ENCODE peak calls at places on chromosomes 6 and 20, in seven cellular contexts. G is HCT116, W is sigmoid colon, Z is breast epithelium, D is tibial nerve, B is ovary, Y is adrenal gland. K is an unnamed sample.

GRCh38 chr6:130362128-130362527 is 3.7 kb upstream of the TMEM200A start:
- DNase-seq in G (no peak), W (no peak), Z (no peak), D (no peak), B (no peak), Y (no peak), K (no peak)

GRCh38 chr6:105593805-105594231 is 190.9 kb upstream of the PREP start:
- DNase-seq in G (no peak), W (no peak), Z (no peak), D (no peak), B (no peak), Y (no peak), K (no peak)

GRCh38 chr6:7004581-7005297 is 103.0 kb upstream of the RREB1 start:
- DNase-seq in G (no peak), W (no peak), Z (no peak), D (no peak), B (no peak), Y (no peak), K (no peak)

GRCh38 chr6:142568857-142569597 is 267.2 kb downstream of the ADGRG6 start:
- DNase-seq in G (no peak), W (no peak), Z (no peak), D (no peak), B (no peak), Y (no peak), K (no peak)

GRCh38 chr20:57030611-57031600 is 235.5 kb downstream of the BMP7 start:
- DNase-seq in G (no peak), W (no peak), Z (no peak), D (no peak), B (no peak), Y (no peak), K (no peak)

GRCh38 chr6:155517282-155517681 is 61.6 kb upstream of the NOX3 start:
- DNase-seq in G (no peak), W (no peak), Z (no peak), D (no peak), B (no peak), Y (no peak), K (no peak)

GRCh38 chr6:69729870-69730449 is 66.8 kb downstream of the LMBRD1 start:
- DNase-seq in G (no peak), W (no peak), Z (no peak), D (no peak), B (no peak), Y (no peak), K (no peak)

GRCh38 chr6:39208233-39208720 is 21.0 kb downstream of the KCNK5 start:
- DNase-seq in G (no peak), W (no peak), Z (no peak), D (no peak), B (no peak), Y (no peak), K (no peak)

GRCh38 chr6:30260036-30260504 is 46.9 kb upstream of the TRIM26 start:
- DNase-seq in G (no peak), W (no peak), Z (peak; percentile 52), D (no peak), B (no peak), Y (no peak), K (no peak)

GRCh38 chr6:35343092-35343834 is 905 bp downstream of the PPARD start:
- DNase-seq in G (no peak), W (peak; percentile 81), Z (no peak), D (no peak), B (peak; percentile 53), Y (peak; percentile 59), K (peak; percentile 61)

GRCh38 chr6:35341557-35341956 is 801 bp upstream of the PPARD start:
- DNase-seq in G (peak; percentile 63), W (no peak), Z (no peak), D (no peak), B (no peak), Y (no peak), K (no peak)

GRCh38 chr6:35343835-35344550 is 1.6 kb downstream of the PPARD start:
- DNase-seq in G (no peak), W (peak; percentile 28), Z (no peak), D (no peak), B (no peak), Y (no peak), K (no peak)

DNA sequence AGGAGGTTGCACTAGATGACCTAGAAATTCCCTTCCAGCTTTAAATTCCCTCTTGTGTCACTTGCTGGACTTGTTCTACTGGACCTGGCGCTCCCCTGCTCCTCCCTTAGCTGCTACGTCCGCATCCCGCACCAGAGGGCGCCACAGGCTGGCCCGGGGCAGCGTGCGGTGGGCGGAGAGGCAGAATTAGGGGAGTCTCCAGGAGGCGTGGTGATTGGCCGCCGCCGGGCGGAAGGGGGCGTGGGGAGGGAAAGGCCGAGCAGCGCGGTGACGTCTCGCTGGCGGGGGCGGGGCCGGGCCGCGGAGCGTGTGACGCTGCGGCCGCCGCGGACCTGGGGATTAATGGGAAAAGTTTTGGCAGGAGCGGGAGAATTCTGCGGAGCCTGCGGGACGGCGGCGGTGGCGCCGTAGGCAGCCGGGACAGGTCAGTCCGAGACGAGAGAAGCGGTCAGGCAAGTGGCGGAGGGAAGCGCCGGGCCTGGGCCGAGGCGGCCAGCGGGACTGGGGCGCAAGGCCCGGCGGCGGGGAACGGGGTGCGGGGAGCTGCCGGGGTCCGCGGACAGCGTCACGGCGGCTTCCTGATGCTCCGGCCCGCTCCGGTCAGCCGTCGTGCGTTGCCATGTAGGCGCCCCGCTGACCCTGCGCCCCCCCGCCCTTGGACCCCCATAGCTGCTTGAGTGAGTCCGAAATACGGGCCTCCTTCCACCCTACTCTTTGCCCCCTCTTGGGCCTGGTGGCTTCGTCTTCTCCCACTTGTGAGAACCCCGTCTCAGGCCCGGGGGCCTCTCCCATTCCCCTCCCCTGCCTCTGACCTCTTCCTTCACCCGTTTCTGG is at the start of gene PPARD:
- DNase-seq in G (peak; percentile 90), W (peak; percentile 99), Z (peak; percentile 99), D (peak; percentile 96), B (peak; percentile 98), Y (peak; percentile 98), K (peak; percentile 99)
- TF ChIP-seq POLR2A in G (peak; percentile 47), W (peak; percentile 80), Z (peak; percentile 56), D (peak; percentile 65), B (peak; percentile 86), Y (peak; percentile 92), K (peak; percentile 93)

GRCh38 chr20:35279040-35279439 is 1.1 kb upstream of the MMP24OS start:
- DNase-seq in G (no peak), W (no peak), Z (no peak), D (no peak), B (no peak), Y (no peak), K (no peak)
- H3K36me3 ChIP-seq in G (peaks cover 50% of the 10 kb centered on the region), W (peaks cover 31% of the 10 kb centered on the region), Z (peaks cover 8% of the 10 kb centered on the region), D (peaks cover 46% of the 10 kb centered on the region), B (no peaks in the 10 kb centered on the region), Y (no peaks in the 10 kb centered on the region), K (peaks cover 4% of the 10 kb centered on the region)

GRCh38 chr20:25219365-25219764 is 23.9 kb downstream of the ENTPD6 start:
- DNase-seq in G (no peak), W (no peak), Z (no peak), D (no peak), B (no peak), Y (no peak), K (no peak)
- H3K27ac ChIP-seq in G (no peak overlapping the region), W (no peak overlapping the region), Z (no peak overlapping the region), D (no peak overlapping the region), B (no peak overlapping the region), Y (no peak overlapping the region), K (no peak overlapping the region)

GRCh38 chr20:43140719-43141118 is 49.0 kb downstream of the PTPRT start:
- DNase-seq in G (no peak), W (no peak), Z (no peak), D (no peak), B (no peak), Y (no peak), K (no peak)
- TF ChIP-seq POLR2A in G (no peak), W (no peak), Z (no peak), D (no peak), B (no peak), Y (no peak), K (no peak)

GRCh38 chr6:154414021-154414813 is 57.6 kb upstream of the IPCEF1 start:
- DNase-seq in G (no peak), W (no peak), Z (no peak), D (no peak), B (no peak), Y (no peak), K (no peak)
- H3K36me3 ChIP-seq in G (peaks cover 7% of the 10 kb centered on the region), W (peaks cover 31% of the 10 kb centered on the region), Z (no peaks in the 10 kb centered on the region), D (peaks cover 39% of the 10 kb centered on the region), B (no peaks in the 10 kb centered on the region), Y (no peaks in the 10 kb centered on the region), K (peaks cover 61% of the 10 kb centered on the region)

GRCh38 chr20:59945175-59945574 is 5.0 kb downstream of the FAM217B start:
- DNase-seq in G (no peak), W (no peak), Z (no peak), D (no peak), B (no peak), Y (no peak), K (no peak)
- H3K27ac ChIP-seq in G (no peak overlapping the region), W (no peak overlapping the region), Z (no peak overlapping the region), D (peak overlapping the region; percentile 37), B (no peak overlapping the region), Y (no peak overlapping the region), K (no peak overlapping the region)

DNA sequence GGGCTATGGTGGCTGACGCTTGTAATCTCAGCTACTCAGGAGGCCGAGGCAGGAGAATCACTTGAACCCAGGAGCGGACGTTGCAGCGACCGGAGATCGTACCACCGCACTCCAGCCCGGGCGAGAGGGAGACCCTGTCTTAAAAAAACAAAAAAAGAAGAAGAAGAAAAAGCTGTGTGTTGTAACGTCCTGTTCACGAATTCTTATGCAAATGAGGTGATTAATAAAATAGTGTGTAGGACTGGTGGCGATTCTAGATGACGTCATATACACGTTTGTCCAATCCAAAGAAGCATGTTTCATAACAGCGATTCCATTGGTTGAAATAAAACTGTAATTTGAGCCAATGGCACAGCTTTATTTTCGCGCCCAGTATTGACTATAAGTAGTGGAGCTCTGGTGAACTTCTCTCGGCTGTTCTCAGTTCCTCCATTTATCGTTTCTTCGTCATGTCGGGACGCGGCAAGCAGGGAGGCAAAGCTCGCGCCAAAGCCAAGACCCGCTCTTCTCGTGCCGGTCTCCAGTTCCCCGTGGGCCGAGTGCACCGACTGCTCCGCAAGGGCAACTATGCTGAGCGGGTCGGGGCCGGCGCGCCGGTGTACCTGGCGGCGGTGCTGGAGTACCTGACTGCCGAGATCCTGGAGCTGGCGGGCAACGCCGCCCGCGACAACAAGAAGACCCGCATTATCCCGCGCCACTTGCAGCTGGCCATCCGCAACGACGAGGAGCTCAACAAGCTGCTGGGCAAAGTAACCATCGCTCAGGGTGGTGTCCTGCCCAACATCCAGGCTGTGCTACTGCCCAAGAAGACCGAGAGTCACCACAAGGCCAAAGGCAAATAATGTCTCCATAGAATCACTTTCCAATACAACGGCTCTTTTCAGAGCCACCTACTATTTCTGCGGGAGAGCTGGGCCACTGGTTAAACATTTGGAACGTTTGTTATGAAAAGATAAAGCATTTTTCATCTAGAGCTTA is 47.0 kb downstream of the OR2B2 start:
- DNase-seq in G (no peak), W (peak; percentile 74), Z (no peak), D (no peak), B (peak; percentile 33), Y (peak; percentile 58), K (peak; percentile 67)
- TF ChIP-seq POLR2A in G (no peak), W (peak; percentile 27), Z (peak; percentile 53), D (peak; percentile 20), B (peak; percentile 48), Y (peak; percentile 79), K (peak; percentile 83)